ENCODE peak calls at places on chromosomes 11 and 22, in six cellular contexts. S is upper lobe of right lung, I is astrocyte of the cerebellum, K is glutamatergic neuron, W is endodermal cell, Z is NB4. P is an unnamed sample.

GRCh38 chr11:119782673-119783072 is 53.7 kb upstream of the NECTIN1 start:
- DNase-seq in S (no peak), W (no peak), Z (peak), K (no peak), I (no peak), P (no peak)

GRCh38 chr11:119907934-119908760 is 179.1 kb upstream of the NECTIN1 start:
- DNase-seq in W (peak), I (no peak), Z (peak), K (no peak), S (no peak), P (no peak)

GRCh38 chr22:25362883-25363240 is 143.4 kb downstream of the CRYBB2 start:
- DNase-seq in I (peak), S (peak), W (no peak), K (no peak), Z (no peak), P (peak)

GRCh38 chr11:66119348-66120133 is 49.5 kb downstream of the PACS1 start:
- DNase-seq in S (no peak), W (peak), K (no peak), I (peak), Z (no peak), P (no peak)

GRCh38 chr11:93547028-93547427 is 3.8 kb upstream of the SMCO4 start:
- DNase-seq in S (no peak), Z (no peak), I (no peak), W (no peak), K (no peak), P (no peak)

GRCh38 chr11:10657308-10658271 is 36.0 kb downstream of the IRAG1 start:
- DNase-seq in W (no peak), Z (no peak), I (peak), S (no peak), K (no peak), P (no peak)

GRCh38 chr11:64206457-64207246 is at the start of gene FERMT3:
- DNase-seq in W (no peak), Z (peak), K (no peak), S (peak), I (no peak), P (no peak)

GRCh38 chr11:65316311-65316978 is 1.8 kb downstream of the CDC42EP2 start:
- DNase-seq in I (no peak), W (peak), Z (peak), S (no peak), K (no peak), P (no peak)

GRCh38 chr11:16296243-16296642 is 60.1 kb downstream of the SOX6 start:
- DNase-seq in I (no peak), W (no peak), S (no peak), K (no peak), Z (no peak), P (no peak)

GRCh38 chr11:95764267-95764898 is 25.2 kb downstream of the FAM76B start:
- DNase-seq in Z (peak), I (peak), S (no peak), W (no peak), K (no peak), P (no peak)

GRCh38 chr11:103077553-103077952 is 14.4 kb downstream of the DCUN1D5 start:
- DNase-seq in I (no peak), S (no peak), K (no peak), Z (peak), W (no peak), P (no peak)

GRCh38 chr11:3857628-3858027 is 2.2 kb downstream of the STIM1 start:
- DNase-seq in Z (peak), K (no peak), I (no peak), W (no peak), S (no peak), P (no peak)

GRCh38 chr11:31788066-31788465 is 23.1 kb downstream of the PAX6 start:
- DNase-seq in S (no peak), Z (no peak), K (no peak), W (no peak), I (no peak), P (no peak)

GRCh38 chr11:12827929-12828812 is 153.9 kb downstream of the TEAD1 start:
- DNase-seq in I (peak), K (no peak), W (peak), S (no peak), Z (peak), P (peak)

GRCh38 chr11:76567261-76567660 is 103.3 kb downstream of the LRRC32 start:
- DNase-seq in K (no peak), I (no peak), S (no peak), W (no peak), Z (no peak), P (no peak)

GRCh38 chr11:35289821-35290220 is 129.5 kb downstream of the SLC1A2 start:
- DNase-seq in S (no peak), K (no peak), W (no peak), I (no peak), Z (peak), P (no peak)

GRCh38 chr11:87820026-87820425 is 355.2 kb downstream of the RAB38 start:
- DNase-seq in K (no peak), W (no peak), I (peak), S (no peak), Z (no peak), P (no peak)

GRCh38 chr11:11582261-11582701 is 39.5 kb downstream of the GALNT18 start:
- DNase-seq in K (no peak), S (no peak), I (no peak), W (peak), Z (no peak), P (no peak)

GRCh38 chr22:37525073-37525745 is 6.0 kb upstream of the CARD10 start:
- DNase-seq in S (no peak), I (no peak), W (no peak), K (no peak), Z (no peak), P (no peak)

GRCh38 chr11:123173040-123173855 is 21.8 kb downstream of the CLMP start:
- DNase-seq in Z (peak), W (no peak), I (peak), K (no peak), S (no peak), P (no peak)

GRCh38 chr11:118175031-118175531 is 1.4 kb downstream of the SCN2B start:
- DNase-seq in I (no peak), Z (no peak), W (no peak), K (no peak), S (no peak), P (peak)

GRCh38 chr22:49929553-49929979 is 11.1 kb downstream of the CRELD2 start:
- DNase-seq in S (peak), I (no peak), W (peak), K (peak), Z (peak), P (no peak)

GRCh38 chr11:88280673-88281316 is 56.7 kb downstream of the CTSC start:
- DNase-seq in K (no peak), Z (no peak), W (no peak), S (no peak), I (peak), P (no peak)

GRCh38 chr11:121464352-121464946 is 11.7 kb upstream of the SORL1-AS1 start:
- DNase-seq in K (peak), I (peak), Z (peak), S (no peak), W (peak), P (peak)

GRCh38 chr11:58285483-58286040 is 17.5 kb upstream of the OR10W1 start:
- DNase-seq in I (no peak), S (no peak), W (peak), Z (no peak), K (no peak), P (no peak)

GRCh38 chr11:32053151-32053550 is 37.7 kb upstream of the RCN1 start:
- DNase-seq in Z (no peak), W (no peak), S (no peak), K (no peak), I (no peak), P (no peak)

GRCh38 chr11:64593156-64594105 is 2.4 kb downstream of the SLC22A12 start:
- DNase-seq in K (no peak), I (no peak), Z (no peak), S (peak), W (no peak), P (no peak)

GRCh38 chr11:6474806-6475500 is 1.2 kb upstream of the TRIM3 start:
- DNase-seq in K (no peak), Z (peak), S (no peak), W (no peak), I (no peak), P (no peak)

GRCh38 chr22:46007003-46007847 is 30.3 kb upstream of the WNT7B start:
- DNase-seq in K (no peak), W (no peak), I (no peak), S (peak), Z (peak), P (peak)

GRCh38 chr11:11446967-11447366 is 93.9 kb upstream of the CSNK2A3 start:
- DNase-seq in S (no peak), K (no peak), I (no peak), Z (peak), W (no peak), P (no peak)

GRCh38 chr11:61919841-61920631 is 2.7 kb upstream of the RAB3IL1 start:
- DNase-seq in W (peak), S (no peak), Z (no peak), K (peak), I (no peak), P (peak)

GRCh38 chr11:5380740-5381342 is 2.8 kb upstream of the OR51M1 start:
- DNase-seq in Z (peak), I (peak), S (no peak), W (peak), K (peak), P (no peak)

GRCh38 chr11:20022363-20023081 is 137.8 kb downstream of the DBX1 start:
- DNase-seq in Z (no peak), I (no peak), S (no peak), K (peak), W (peak), P (no peak)

GRCh38 chr11:7422544-7423331 is 62.6 kb upstream of the OLFML1 start:
- DNase-seq in Z (no peak), W (no peak), K (no peak), S (no peak), I (no peak), P (no peak)

GRCh38 chr22:26690654-26691376 is 33.4 kb downstream of the MIAT start:
- DNase-seq in S (no peak), W (no peak), I (no peak), K (no peak), Z (no peak), P (no peak)

GRCh38 chr11:17763703-17764102 is 29.1 kb downstream of the KCNC1 start:
- DNase-seq in Z (no peak), I (no peak), S (no peak), K (no peak), W (no peak), P (no peak)

GRCh38 chr11:62850911-62851806 is 11.8 kb upstream of the WDR74 start:
- DNase-seq in I (no peak), S (no peak), K (no peak), Z (peak), W (peak), P (no peak)

GRCh38 chr11:128484172-128484571 is 103.2 kb downstream of the ETS1 start:
- DNase-seq in Z (no peak), K (no peak), I (no peak), S (no peak), W (peak), P (no peak)
- TF ChIP-seq CTCF in Z (no peak), K (no peak), I (no peak), S (no peak), W (peak), P (no peak)

GRCh38 chr22:47055073-47055355 is 292.6 kb downstream of the TBC1D22A start:
- DNase-seq in K (no peak), S (no peak), Z (no peak), I (no peak), W (no peak), P (no peak)
- TF ChIP-seq CTCF in K (no peak), S (no peak), Z (no peak), I (no peak), W (no peak), P (no peak)

GRCh38 chr11:540583-541432 is 3.5 kb downstream of the LRRC56 start:
- DNase-seq in S (peak), I (no peak), K (peak), W (peak), Z (no peak), P (no peak)

GRCh38 chr11:539971-540481 is 2.7 kb downstream of the LRRC56 start:
- DNase-seq in K (peak), Z (no peak), W (peak), I (no peak), S (peak), P (no peak)

GRCh38 chr11:538431-539051 is 1.2 kb downstream of the LRRC56 start:
- DNase-seq in W (peak), S (peak), K (no peak), Z (no peak), I (no peak), P (no peak)

GRCh38 chr11:544817-545166 is 7.5 kb downstream of the LRRC56 start:
- DNase-seq in S (no peak), W (no peak), I (no peak), K (no peak), Z (no peak), P (no peak)

GRCh38 chr11:541433-541885 is 4.1 kb downstream of the LRRC56 start:
- DNase-seq in W (no peak), S (peak), K (peak), I (no peak), Z (no peak), P (no peak)
- TF ChIP-seq CTCF in W (no peak), S (no peak), K (no peak), I (no peak), Z (no peak), P (no peak)

DNA sequence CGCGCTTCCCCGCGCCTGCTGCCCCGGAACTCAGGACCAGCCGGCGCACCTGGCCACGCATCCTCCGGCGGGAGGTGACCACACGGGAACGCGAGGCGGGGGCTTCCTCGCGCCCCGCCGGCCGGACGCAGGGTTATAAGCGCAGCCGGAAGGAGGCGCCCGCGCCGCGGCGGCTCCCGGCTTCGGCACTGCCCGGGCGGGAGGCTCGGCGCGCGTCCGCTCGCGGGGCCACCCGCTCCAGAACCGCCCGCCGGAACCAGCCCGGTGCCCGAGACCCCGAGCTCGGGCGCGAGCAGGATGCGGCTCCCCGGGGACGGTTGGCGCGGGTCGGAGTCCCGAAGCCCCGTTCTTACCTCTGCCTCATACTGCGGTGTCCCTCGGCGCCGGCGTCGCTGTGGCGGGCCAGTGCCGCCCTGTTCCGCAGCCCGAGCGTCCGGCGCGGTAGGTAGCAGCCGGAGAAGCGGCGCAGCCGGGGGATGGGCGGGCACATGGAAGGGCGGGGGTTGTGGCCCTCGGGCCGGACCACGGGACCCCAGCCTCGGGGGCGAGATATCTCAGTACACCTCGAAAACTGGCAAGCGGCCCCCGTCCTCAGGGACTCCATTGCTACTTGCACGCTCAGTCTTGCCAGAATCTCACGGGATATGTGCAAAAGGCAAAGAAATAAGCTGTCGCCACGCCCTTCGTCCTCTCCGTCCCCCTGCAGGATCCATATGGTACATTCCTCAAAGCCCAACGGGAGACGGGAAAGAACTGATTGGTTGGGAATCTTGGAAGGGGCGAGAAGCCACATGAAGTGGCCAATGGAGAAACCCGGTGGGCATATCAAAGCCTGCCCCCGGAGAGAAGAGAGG is 23.1 kb downstream of the MICAL3 start:
- DNase-seq in I (peak), W (peak), K (peak), Z (peak), S (peak), P (peak)
- TF ChIP-seq CTCF in I (peak), W (peak), K (no peak), Z (no peak), S (peak), P (peak)

DNA sequence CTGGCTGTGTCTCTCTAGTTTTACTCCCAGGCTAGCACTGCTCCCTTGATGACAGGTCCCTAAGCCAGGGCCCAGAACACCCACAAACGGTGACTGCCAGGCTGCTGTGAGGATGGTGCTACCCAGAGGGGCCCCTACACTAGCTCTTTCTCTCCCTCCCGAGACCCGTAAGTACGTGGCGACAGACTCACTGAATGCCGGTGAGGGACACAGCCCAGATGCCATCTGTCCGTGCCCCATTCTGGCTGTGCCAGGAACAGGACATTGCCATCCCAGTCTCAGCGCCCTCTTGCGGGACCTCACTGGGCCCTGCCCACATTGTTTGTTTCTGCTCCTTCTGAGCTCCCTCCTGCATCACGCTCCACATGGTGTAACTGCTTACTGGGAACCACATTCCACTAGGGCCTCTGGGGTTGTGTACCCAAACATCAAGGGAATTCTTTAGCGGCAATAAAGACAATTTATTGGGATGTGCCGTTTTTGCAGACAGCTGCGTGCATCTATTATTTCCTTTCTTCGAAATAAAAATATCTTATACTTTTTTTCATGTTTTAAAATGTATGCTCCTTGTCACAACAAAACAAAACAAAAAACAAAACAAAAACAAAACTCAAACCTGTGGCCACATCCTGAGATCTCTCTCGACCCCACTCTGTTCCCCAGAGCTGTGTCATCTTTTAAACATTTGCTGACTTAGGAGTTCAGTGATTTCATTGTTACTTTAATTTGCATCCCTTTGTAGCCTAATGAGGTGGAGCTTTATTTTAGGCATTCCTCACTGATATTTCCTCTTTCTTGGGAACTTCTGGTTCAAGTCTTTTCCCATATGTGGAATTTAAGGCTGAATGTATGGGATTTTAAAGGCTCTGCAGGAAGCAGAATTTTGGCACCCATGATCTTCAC is 4.4 kb upstream of the TPCN2 start:
- DNase-seq in I (peak), S (peak), Z (no peak), W (peak), K (no peak), P (peak)
- TF ChIP-seq CTCF in I (peak), S (peak), Z (peak), W (peak), K (no peak), P (no peak)

GRCh38 chr11:30730011-30730410 is 143.9 kb upstream of the MPPED2 start:
- DNase-seq in S (no peak), Z (no peak), I (no peak), W (no peak), K (no peak), P (no peak)

GRCh38 chr11:30741039-30741550 is 154.9 kb upstream of the MPPED2 start:
- DNase-seq in S (no peak), K (no peak), W (no peak), I (no peak), Z (no peak), P (no peak)

GRCh38 chr11:30740071-30740470 is 153.9 kb upstream of the MPPED2 start:
- DNase-seq in I (no peak), Z (no peak), W (no peak), S (no peak), K (no peak), P (no peak)

GRCh38 chr11:30733748-30734147 is 147.6 kb upstream of the MPPED2 start:
- DNase-seq in S (no peak), K (no peak), I (no peak), Z (no peak), W (no peak), P (no peak)

DNA sequence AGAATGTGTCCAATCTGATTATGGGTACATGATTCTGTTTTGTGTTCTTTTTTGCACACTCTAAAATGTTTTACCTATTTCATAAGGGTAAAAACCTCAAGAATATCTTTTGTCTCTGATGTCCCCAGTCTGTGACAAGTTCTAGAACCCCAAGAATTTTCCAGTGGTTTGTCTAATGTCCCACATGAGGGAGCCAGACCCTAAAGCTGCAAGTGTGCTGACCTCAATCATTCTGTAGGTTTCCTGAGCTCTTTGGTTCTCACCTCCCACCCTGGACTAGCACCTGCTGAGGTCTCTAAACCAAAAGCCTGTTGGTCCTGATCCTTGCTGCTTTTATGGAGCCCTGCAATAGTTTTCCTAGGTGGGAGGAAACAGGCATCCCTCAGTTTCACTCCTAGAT is 149.8 kb upstream of the MPPED2 start:
- DNase-seq in W (no peak), S (no peak), I (no peak), K (no peak), Z (no peak), P (no peak)
- TF ChIP-seq CTCF in W (peak), S (no peak), I (no peak), K (no peak), Z (no peak), P (no peak)